ENCODE peak calls at places on chromosome 4, in nine cellular contexts. P is RPMI8226; G is SJSA1; L is Peyer's patch; Y is stromal cell of bone marrow; N is stimulated activated CD4-positive, alpha-beta T cell treated with anti-CD3 and anti-CD28 coated beads, Interleukin-2, amount 100 ng/mL, for 4 hours; U is activated CD4-positive, alpha-beta T cell treated with anti-CD3 and anti-CD28 coated beads, Interleukin-2, amount 10 ng/mL, durations not matched to agents 24 days and 14 days; E is stomach; K is Ammon's horn. T is an unnamed sample.

GRCh38 chr4:41420576-41420975 is 117.4 kb upstream of the LIMCH1 start:
- DNase-seq in K (no peak), P (no peak), L (no peak), Y (no peak), N (no peak), G (no peak), U (no peak), E (no peak), T (no peak)

GRCh38 chr4:99208719-99209075 is 10.3 kb downstream of the ADH6 start:
- DNase-seq in Y (no peak), U (no peak), L (no peak), E (no peak), K (no peak), G (no peak), P (no peak), N (no peak), T (no peak)

GRCh38 chr4:16827762-16828724 is 70.4 kb downstream of the LDB2 start:
- DNase-seq in L (no peak), G (no peak), P (no peak), E (no peak), Y (no peak), K (peak), N (no peak), U (no peak), T (no peak)

GRCh38 chr4:176031927-176032326 is 33.7 kb upstream of the WDR17 start:
- DNase-seq in L (no peak), N (no peak), G (no peak), P (no peak), E (no peak), K (no peak), Y (no peak), U (no peak), T (no peak)

GRCh38 chr4:16579866-16580265 is 318.6 kb downstream of the LDB2 start:
- DNase-seq in Y (peak), U (no peak), K (no peak), E (no peak), L (no peak), N (no peak), G (no peak), P (no peak), T (no peak)

GRCh38 chr4:156672492-156672891 is 299.1 kb downstream of the PDGFC start:
- DNase-seq in N (no peak), E (no peak), L (no peak), Y (peak), P (no peak), U (no peak), K (peak), G (no peak), T (no peak)

GRCh38 chr4:156606444-156607197 is 365.0 kb downstream of the PDGFC start:
- DNase-seq in E (no peak), L (no peak), K (no peak), Y (no peak), N (no peak), P (no peak), G (no peak), U (no peak), T (no peak)

GRCh38 chr4:52643846-52644245 is 15.3 kb downstream of the USP46 start:
- DNase-seq in Y (peak), E (peak), P (no peak), K (peak), N (no peak), U (no peak), L (no peak), G (no peak), T (peak)

GRCh38 chr4:74449571-74450297 is 4.8 kb downstream of the AREG start:
- DNase-seq in K (no peak), E (no peak), N (no peak), U (no peak), L (no peak), Y (no peak), G (no peak), P (no peak), T (no peak)

GRCh38 chr4:37503231-37503630 is 182.9 kb downstream of the RELL1 start:
- DNase-seq in U (no peak), G (no peak), L (no peak), N (no peak), Y (no peak), E (no peak), P (no peak), K (no peak), T (no peak)

GRCh38 chr4:8149664-8150063 is 8.9 kb downstream of the ABLIM2 start:
- DNase-seq in E (no peak), P (no peak), U (no peak), N (no peak), L (no peak), K (no peak), G (no peak), Y (no peak), T (no peak)

GRCh38 chr4:37693450-37694190 is 7.4 kb upstream of the RELL1 start:
- DNase-seq in Y (peak), N (no peak), G (peak), P (no peak), L (no peak), U (no peak), E (no peak), K (no peak), T (no peak)

GRCh38 chr4:110487873-110488272 is 11.9 kb downstream of the ENPEP start:
- DNase-seq in E (no peak), N (no peak), G (no peak), Y (no peak), L (no peak), K (no peak), U (no peak), P (peak), T (no peak)

T was measured in lung.